ENCODE peak calls at places on chromosomes 7 and 10, in four cellular contexts. A, Q, W and N are unnamed samples.

GRCh38 chr7:15720849-15721471 is 34.5 kb upstream of the MEOX2 start:
- DNase-seq in A (peak; percentile 27), Q (peak; percentile 2), W (peak; percentile 4), N (peak; percentile 2)

GRCh38 chr10:30701471-30702173 is 72.1 kb upstream of the LYZL2 start:
- DNase-seq in A (no peak), Q (no peak), W (no peak), N (no peak)

GRCh38 chr10:89954787-89955566 is 253.6 kb downstream of the KIF20B start:
- DNase-seq in A (no peak), Q (no peak), W (no peak), N (no peak)

GRCh38 chr7:153017197-153017596 is 257.6 kb downstream of the ACTR3B start:
- DNase-seq in A (peak; percentile 19), Q (no peak), W (no peak), N (no peak)

GRCh38 chr7:38463277-38464224 is 167.6 kb downstream of the AMPH start:
- DNase-seq in A (no peak), Q (no peak), W (no peak), N (no peak)

GRCh38 chr10:90859321-90859751 is 1.5 kb upstream of the HTR7 start:
- DNase-seq in A (no peak), Q (no peak), W (no peak), N (peak; percentile 13)

GRCh38 chr7:6718124-6718523 is 11.4 kb upstream of the ZNF12 start:
- DNase-seq in A (no peak), Q (no peak), W (no peak), N (no peak)

GRCh38 chr10:53487019-53487983 is 714.7 kb upstream of the MBL2 start:
- DNase-seq in A (no peak), Q (no peak), W (no peak), N (no peak)

GRCh38 chr10:71920540-71921318 is 43.5 kb upstream of the CHST3 start:
- DNase-seq in A (no peak), Q (no peak), W (peak; percentile 44), N (no peak)

GRCh38 chr10:59222788-59223187 is 46.3 kb downstream of the PHYHIPL start:
- DNase-seq in A (no peak), Q (no peak), W (no peak), N (peak; percentile 89)

GRCh38 chr7:44561962-44562621 is 11.6 kb downstream of the DDX56 start:
- DNase-seq in A (no peak), Q (peak; percentile 69), W (peak; percentile 75), N (peak; percentile 87)

GRCh38 chr7:136056827-136057226 is 79.7 kb upstream of the MTPN start:
- DNase-seq in A (no peak), Q (no peak), W (no peak), N (no peak)

GRCh38 chr7:112157072-112157471 is 49.1 kb downstream of the DOCK4 start:
- DNase-seq in A (no peak), Q (no peak), W (no peak), N (no peak)

GRCh38 chr10:21406595-21407218 is 118.8 kb downstream of the SKIDA1 start:
- DNase-seq in A (no peak), Q (no peak), W (peak; percentile 34), N (no peak)

GRCh38 chr10:30493609-30494530 is 59.9 kb downstream of the MAP3K8 start:
- DNase-seq in A (no peak), Q (no peak), W (peak; percentile 50), N (peak; percentile 60)

GRCh38 chr10:52488606-52489485 is 174.8 kb downstream of the DKK1 start:
- DNase-seq in A (no peak), Q (no peak), W (peak; percentile 6), N (peak; percentile 46)

GRCh38 chr10:79345241-79346011 is 1.8 kb upstream of the PPIF start:
- DNase-seq in A (no peak), Q (no peak), W (no peak), N (no peak)

GRCh38 chr7:28865494-28866257 is 92.5 kb downstream of the TRIL start:
- DNase-seq in A (no peak), Q (no peak), W (no peak), N (no peak)

GRCh38 chr10:42755028-42755451 is 27.6 kb upstream of the BMS1 start:
- DNase-seq in A (peak; percentile 50), Q (no peak), W (no peak), N (no peak)

GRCh38 chr10:42753507-42754154 is 29.0 kb upstream of the BMS1 start:
- DNase-seq in A (no peak), Q (peak; percentile 21), W (peak; percentile 18), N (no peak)

GRCh38 chr10:42755591-42756093 is 27.0 kb upstream of the BMS1 start:
- DNase-seq in A (no peak), Q (no peak), W (no peak), N (no peak)

GRCh38 chr10:42753126-42753506 is 29.5 kb upstream of the BMS1 start:
- DNase-seq in A (peak; percentile 91), Q (peak; percentile 66), W (peak; percentile 66), N (no peak)

DNA sequence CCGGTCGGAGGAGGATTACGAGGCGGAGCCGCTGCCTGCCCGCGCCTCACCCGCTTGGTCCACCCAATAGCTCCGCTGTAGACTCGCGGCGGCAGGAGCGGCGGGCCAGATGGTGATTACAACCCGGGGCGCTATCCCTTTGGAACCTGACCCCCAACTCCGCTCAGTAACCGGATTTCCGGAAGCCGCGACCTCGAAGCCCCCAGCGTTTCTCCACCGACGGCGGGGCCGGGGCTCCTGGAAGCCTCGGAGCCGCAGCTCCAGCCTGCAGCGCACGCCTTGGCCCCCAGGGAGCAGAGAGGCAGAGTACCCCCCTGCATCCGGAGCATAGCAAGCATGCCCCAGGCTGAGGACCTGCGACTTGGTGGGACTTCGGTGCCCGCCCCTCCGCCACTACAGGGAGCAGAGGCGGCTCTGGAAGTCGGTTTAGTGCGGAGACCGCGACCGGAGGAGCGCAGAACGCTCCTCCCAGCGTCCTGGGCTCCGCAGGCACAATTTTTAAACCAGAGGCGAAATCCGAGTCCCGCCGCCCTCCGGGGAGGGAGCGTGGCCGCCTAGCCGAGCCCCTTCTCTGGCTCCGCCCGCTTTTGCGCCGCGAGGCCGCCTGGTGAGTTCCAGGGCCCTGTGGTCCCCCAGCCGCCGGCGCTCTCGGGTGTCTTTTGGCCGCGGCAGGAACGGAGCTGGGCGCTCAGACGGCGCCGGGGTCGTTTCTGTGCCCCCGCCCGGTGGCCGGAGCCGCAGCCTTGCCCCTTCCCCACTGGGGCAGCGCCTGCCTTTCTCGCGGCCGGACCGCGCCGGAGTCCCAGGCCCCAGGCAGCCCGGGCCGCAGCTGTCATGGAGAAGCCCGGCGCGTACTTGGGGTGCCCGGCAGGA is 28.2 kb upstream of the BMS1 start:
- DNase-seq in A (peak; percentile 60), Q (peak; percentile 15), W (peak; percentile 39), N (no peak)
- TF ChIP-seq NR3C1 in A (no peak), Q (no peak), W (no peak), N (no peak)

GRCh38 chr7:76300210-76300731 is 2.2 kb upstream of the HSPB1 start:
- DNase-seq in A (no peak), Q (no peak), W (no peak), N (peak; percentile 76)

GRCh38 chr7:76301000-76301399 is 1.5 kb upstream of the HSPB1 start:
- DNase-seq in A (no peak), Q (no peak), W (no peak), N (no peak)

GRCh38 chr7:76303057-76303828 is 770 bp downstream of the HSPB1 start:
- DNase-seq in A (peak; percentile 95), Q (peak; percentile 86), W (peak; percentile 96), N (peak; percentile 86)

GRCh38 chr7:76302299-76303056 is at the start of gene HSPB1:
- DNase-seq in A (peak; percentile 83), Q (peak; percentile 73), W (peak; percentile 93), N (peak; percentile 65)

GRCh38 chr7:76303829-76304505 is 1.5 kb downstream of the HSPB1 start:
- DNase-seq in A (no peak), Q (no peak), W (no peak), N (peak; percentile 43)
- TF ChIP-seq NR3C1 in A (no peak), Q (no peak), W (no peak), N (no peak)

GRCh38 chr7:81690688-81691087 is 79.2 kb downstream of the HGF start:
- DNase-seq in A (no peak), Q (no peak), W (no peak), N (no peak)

GRCh38 chr7:81691199-81691821 is 78.5 kb downstream of the HGF start:
- DNase-seq in A (no peak), Q (no peak), W (no peak), N (no peak)

GRCh38 chr7:81692146-81692905 is 77.5 kb downstream of the HGF start:
- DNase-seq in A (no peak), Q (no peak), W (no peak), N (no peak)

GRCh38 chr7:81688622-81689411 is 81.0 kb downstream of the HGF start:
- DNase-seq in A (no peak), Q (no peak), W (no peak), N (no peak)

DNA sequence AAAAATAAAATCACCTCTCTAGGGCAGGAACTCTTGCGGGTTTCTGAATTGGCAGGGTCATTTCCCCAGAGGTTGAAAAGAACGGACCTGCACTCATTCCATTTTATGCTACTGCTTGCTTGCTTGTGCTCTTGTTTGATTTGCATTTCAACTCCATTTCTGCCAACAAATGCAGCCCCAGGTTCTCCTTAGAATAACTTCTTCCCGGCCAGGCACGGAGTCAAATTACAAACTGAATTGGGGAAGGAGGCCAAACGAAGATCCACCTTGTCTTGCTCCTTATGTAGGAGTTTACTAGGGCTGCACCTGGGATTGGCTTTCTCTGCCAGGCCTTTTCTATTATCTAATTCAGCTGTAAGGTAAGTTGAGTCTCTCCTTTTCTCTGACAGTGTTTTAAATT is 79.6 kb downstream of the HGF start:
- DNase-seq in A (peak; percentile 21), Q (no peak), W (no peak), N (no peak)
- TF ChIP-seq NR3C1 in A (no peak), Q (no peak), W (no peak), N (no peak)

DNA sequence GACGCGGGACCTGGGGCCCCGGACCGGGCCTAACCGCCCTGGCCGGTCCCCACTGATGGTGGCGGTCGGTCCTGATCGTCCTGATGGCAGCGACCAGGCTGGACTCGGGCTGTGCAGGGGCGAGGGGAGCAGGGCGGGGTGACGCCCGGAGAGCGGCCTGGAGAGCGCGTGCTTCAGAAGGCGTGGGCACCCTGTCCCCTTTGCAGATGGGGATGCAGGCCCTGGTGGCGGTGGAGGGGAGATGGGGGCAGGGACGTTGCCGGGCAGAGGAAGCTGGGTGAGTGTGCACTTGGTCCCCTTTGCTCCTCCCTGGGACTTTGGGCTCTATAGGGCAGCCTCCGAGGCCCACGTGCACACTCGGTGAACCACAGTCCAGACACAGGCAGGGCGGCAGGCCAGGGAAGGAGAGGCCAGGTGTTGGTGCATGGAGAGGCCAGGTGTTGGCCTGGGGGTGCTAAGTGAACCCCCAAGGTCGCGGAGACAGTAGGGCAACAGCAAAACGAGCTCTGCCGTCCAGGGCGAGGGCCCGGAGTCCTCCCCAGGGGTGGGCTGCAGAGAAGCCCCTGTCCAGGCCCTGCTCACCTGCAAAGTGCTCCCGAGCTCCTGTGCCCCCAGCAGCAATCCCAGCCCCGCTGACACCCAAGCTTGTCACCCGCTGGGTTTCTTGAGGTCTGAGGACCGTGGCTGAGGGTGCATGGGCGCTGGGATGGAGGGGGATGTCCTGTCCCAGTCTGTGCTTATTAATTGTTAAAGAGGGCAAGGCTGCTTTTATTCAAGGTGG is 42.3 kb upstream of the FAM20C start:
- DNase-seq in A (peak; percentile 44), Q (no peak), W (no peak), N (no peak)
- TF ChIP-seq NR3C1 in A (no peak), Q (no peak), W (no peak), N (no peak)

GRCh38 chr7:150660939-150661613 is 24.4 kb upstream of the GIMAP2 start:
- DNase-seq in A (no peak), Q (no peak), W (no peak), N (no peak)
- TF ChIP-seq NR3C1 in A (no peak), Q (no peak), W (no peak), N (no peak)